ENCODE peak calls at places on chromosome 1, in four cellular contexts. B is CD8-positive, alpha-beta memory T cell; U is aorta; R is pancreas. I is an unnamed sample.

GRCh38 chr1:27009601-27010197 is 3.0 kb downstream of the TENT5B start:
- DNase-seq in U (peak; percentile 57), R (peak; percentile 62), B (no peak), I (no peak)

GRCh38 chr1:54742262-54742661 is 22.1 kb downstream of the PARS2 start:
- DNase-seq in R (no peak), U (no peak), B (no peak), I (no peak)

GRCh38 chr1:35097224-35097623 is 18.0 kb downstream of the ZMYM1 start:
- DNase-seq in B (no peak), R (no peak), U (no peak), I (no peak)

GRCh38 chr1:211581521-211581920 is 2.6 kb upstream of the SLC30A1 start:
- DNase-seq in B (no peak), U (no peak), R (no peak), I (no peak)

GRCh38 chr1:179793281-179793680 is 50.2 kb downstream of the FAM163A start:
- DNase-seq in R (no peak), U (no peak), B (no peak), I (no peak)

GRCh38 chr1:53074313-53075154 is 12.5 kb downstream of the PODN start:
- DNase-seq in U (peak; percentile 42), B (no peak), R (no peak), I (no peak)

GRCh38 chr1:76257823-76258222 is 183.3 kb downstream of the ST6GALNAC3 start:
- DNase-seq in U (no peak), R (no peak), B (no peak), I (no peak)

GRCh38 chr1:201556841-201557571 is 18.1 kb downstream of the NAV1 start:
- DNase-seq in R (no peak), U (no peak), B (no peak), I (no peak)

GRCh38 chr1:211323156-211324063 is 3.2 kb upstream of the TRAF5 start:
- DNase-seq in B (peak; percentile 48), R (peak; percentile 51), U (no peak), I (no peak)

GRCh38 chr1:215636258-215636965 is 69.3 kb downstream of the KCTD3 start:
- DNase-seq in R (no peak), B (no peak), U (no peak), I (no peak)

GRCh38 chr1:93607814-93608187 is 73.8 kb downstream of the BCAR3 start:
- DNase-seq in U (peak; percentile 26), B (no peak), R (no peak), I (no peak)

GRCh38 chr1:108590947-108591346 is 31.0 kb downstream of the EEIG2 start:
- DNase-seq in R (no peak), U (no peak), B (no peak), I (peak; percentile 46)

GRCh38 chr1:8238141-8239038 is 79.5 kb upstream of the SLC45A1 start:
- DNase-seq in R (no peak), U (no peak), B (no peak), I (no peak)

GRCh38 chr1:247330548-247331171 is 1.0 kb downstream of the ZNF496 start:
- DNase-seq in U (no peak), R (no peak), B (no peak), I (no peak)

GRCh38 chr1:76068542-76068941 is 6.0 kb upstream of the ST6GALNAC3 start:
- DNase-seq in B (no peak), U (no peak), R (no peak), I (no peak)

GRCh38 chr1:8062861-8063260 is 36.8 kb upstream of the ERRFI1 start:
- DNase-seq in U (no peak), B (no peak), R (no peak), I (no peak)

GRCh38 chr1:27940297-27940696 is 5.5 kb downstream of the SMPDL3B start:
- DNase-seq in B (peak; percentile 51), R (no peak), U (peak; percentile 77), I (peak; percentile 67)

GRCh38 chr1:25031601-25031965 is 101.5 kb upstream of the RUNX3 start:
- DNase-seq in B (peak; percentile 20), R (no peak), U (no peak), I (no peak)

GRCh38 chr1:26701266-26701994 is 5.6 kb downstream of the ARID1A start:
- DNase-seq in U (no peak), R (no peak), B (no peak), I (no peak)

GRCh38 chr1:231338270-231339128 is at the start of gene SPRTN:
- DNase-seq in B (no peak), R (no peak), U (no peak), I (no peak)

GRCh38 chr1:39574646-39575045 is 1.9 kb downstream of the PABPC4 start:
- DNase-seq in B (no peak), U (no peak), R (no peak), I (no peak)

GRCh38 chr1:80966266-80966665 is 834.5 kb upstream of the ADGRL2 start:
- DNase-seq in R (no peak), B (no peak), U (no peak), I (no peak)

GRCh38 chr1:25615172-25615541 is 1.4 kb upstream of the MAN1C1 start:
- DNase-seq in U (no peak), B (no peak), R (no peak), I (no peak)

GRCh38 chr1:21701401-21701800 is 32.2 kb upstream of the RAP1GAP start:
- DNase-seq in R (no peak), B (no peak), U (no peak), I (no peak)

GRCh38 chr1:106768077-106768476 is 288.4 kb upstream of the PRMT6 start:
- DNase-seq in R (no peak), U (no peak), B (no peak), I (no peak)

GRCh38 chr1:236066828-236067386 is 2.0 kb upstream of the NID1 start:
- DNase-seq in U (peak; percentile 86), B (peak; percentile 38), R (no peak), I (peak; percentile 29)

GRCh38 chr1:9129391-9130041 is 614 bp upstream of the GPR157 start:
- DNase-seq in B (peak; percentile 88), R (peak; percentile 91), U (peak; percentile 91), I (peak; percentile 80)

GRCh38 chr1:155175927-155176371 is 2.3 kb downstream of the TRIM46 start:
- DNase-seq in U (peak; percentile 46), R (no peak), B (no peak), I (peak; percentile 35)

GRCh38 chr1:74571875-74572274 is 59.5 kb upstream of the LRRC53 start:
- DNase-seq in U (no peak), B (no peak), R (no peak), I (no peak)

GRCh38 chr1:154557939-154558609 is 388 bp downstream of the UBE2Q1 start:
- DNase-seq in B (peak; percentile 39), R (peak; percentile 65), U (peak; percentile 80), I (no peak)

GRCh38 chr1:55823521-55824296 is 608.5 kb upstream of the USP24 start:
- DNase-seq in R (no peak), B (no peak), U (no peak), I (no peak)

GRCh38 chr1:206797534-206798383 is 25.5 kb upstream of the IL10 start:
- DNase-seq in U (no peak), B (no peak), R (peak; percentile 58), I (no peak)

GRCh38 chr1:89607156-89607555 is 25.8 kb upstream of the LRRC8C start:
- DNase-seq in R (no peak), U (no peak), B (no peak), I (peak; percentile 69)

GRCh38 chr1:36269408-36269838 is 36.7 kb upstream of the SH3D21 start:
- DNase-seq in B (no peak), U (no peak), R (peak; percentile 48), I (no peak)

GRCh38 chr1:82697965-82698364 is 897.2 kb downstream of the ADGRL2 start:
- DNase-seq in B (no peak), U (no peak), R (no peak), I (no peak)

GRCh38 chr1:31750858-31751638 is 13.1 kb downstream of the ADGRB2 start:
- DNase-seq in B (peak; percentile 28), U (no peak), R (no peak), I (no peak)

GRCh38 chr1:165387956-165388355 is 31.4 kb upstream of the LMX1A start:
- DNase-seq in U (no peak), B (no peak), R (no peak), I (no peak)
- H3K27me3 ChIP-seq in U (no peaks in the 10 kb centered on the region), B (peaks cover 7% of the 10 kb centered on the region), R (no peaks in the 10 kb centered on the region), I (peaks cover 18% of the 10 kb centered on the region)

GRCh38 chr1:244960904-244961303 is 96.6 kb upstream of the HNRNPU start:
- DNase-seq in R (no peak), U (no peak), B (no peak), I (no peak)

GRCh38 chr1:244962140-244962539 is 97.8 kb upstream of the HNRNPU start:
- DNase-seq in U (no peak), B (no peak), R (no peak), I (no peak)

GRCh38 chr1:244965182-244965581 is 100.8 kb upstream of the HNRNPU start:
- DNase-seq in R (no peak), U (no peak), B (no peak), I (no peak)

GRCh38 chr1:244964112-244964971 is 100.0 kb upstream of the HNRNPU start:
- DNase-seq in U (no peak), R (no peak), B (peak; percentile 1), I (no peak)

DNA sequence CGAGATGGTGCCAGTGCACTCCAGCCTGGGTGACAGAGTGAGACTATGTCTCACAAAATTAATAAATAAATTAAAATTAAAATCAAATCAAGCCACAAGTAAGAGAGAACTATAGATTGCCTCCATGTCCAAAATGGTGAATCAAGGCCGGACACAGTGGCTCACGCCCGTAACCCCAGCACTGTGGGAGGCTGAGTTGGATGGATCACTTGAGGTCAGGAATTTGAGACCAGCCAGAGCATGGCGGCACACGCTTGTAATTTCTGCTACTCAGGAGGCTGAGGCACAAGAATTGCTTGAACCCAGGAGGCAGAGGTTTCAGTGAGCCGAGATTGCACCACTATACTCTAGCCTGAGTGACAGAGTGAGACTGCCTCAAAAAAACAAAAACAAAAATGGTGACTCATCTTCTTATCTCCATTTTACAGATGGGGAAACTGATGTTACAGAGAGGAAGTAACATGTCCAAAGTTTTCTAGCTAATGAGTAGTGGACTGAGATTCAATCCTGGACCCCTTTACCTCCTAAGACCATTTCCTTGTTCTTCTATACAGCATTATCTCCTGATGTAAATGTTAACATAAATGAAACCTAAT is 99.0 kb upstream of the HNRNPU start:
- DNase-seq in B (no peak), U (no peak), R (no peak), I (no peak)
- H3K4me3 ChIP-seq in B (no peak overlapping the region), U (no peak overlapping the region), R (no peak overlapping the region), I (no peak overlapping the region)

GRCh38 chr1:209040351-209040750 is 543.2 kb upstream of the CAMK1G start:
- DNase-seq in R (no peak), U (no peak), B (no peak), I (no peak)
- H3K27ac ChIP-seq in R (no peak overlapping the region), U (no peak overlapping the region), B (no peak overlapping the region), I (no peak overlapping the region)

DNA sequence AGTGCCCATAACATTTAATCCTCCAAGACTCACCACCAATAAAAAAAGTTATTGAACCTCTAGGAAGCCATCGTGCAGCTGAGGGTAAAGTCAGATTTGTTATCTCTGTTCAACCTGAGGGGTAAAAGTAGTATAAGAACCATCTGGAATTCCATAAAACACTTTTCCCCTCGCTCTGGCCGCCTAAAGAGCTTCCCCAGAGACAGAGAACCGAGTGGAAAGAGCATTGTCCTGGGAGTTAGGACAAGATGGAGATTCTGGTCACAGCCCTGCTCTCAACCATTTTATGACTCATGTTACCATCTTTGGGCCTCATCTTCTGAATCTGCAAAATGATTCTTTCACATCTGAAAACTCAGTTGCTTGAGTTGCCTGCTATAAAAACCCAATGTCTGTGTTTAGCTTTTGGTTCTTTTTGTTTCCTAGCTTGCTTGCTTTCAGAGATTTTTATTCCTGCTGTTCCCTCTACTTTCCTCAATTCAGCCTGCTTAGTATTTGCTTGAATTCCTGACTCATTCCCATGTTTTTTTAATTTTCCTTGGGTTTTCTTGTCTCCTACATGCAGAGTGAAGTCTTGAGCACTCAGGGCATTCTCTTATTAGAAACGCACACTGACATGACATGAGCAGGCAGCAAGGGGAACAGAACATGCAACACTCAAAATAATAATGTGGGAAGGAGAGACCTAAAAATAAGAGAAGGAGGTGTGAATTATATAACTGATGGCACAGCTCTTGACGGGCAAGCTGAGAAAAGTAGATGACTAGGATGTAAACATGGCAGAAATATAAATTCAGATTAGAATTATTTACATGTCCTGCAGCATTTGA is 1.7 kb downstream of the EPHX4 start:
- DNase-seq in B (no peak), U (no peak), R (no peak), I (no peak)
- H3K27me3 ChIP-seq in B (peaks cover 8% of the 10 kb centered on the region), U (no peaks in the 10 kb centered on the region), R (peaks cover 6% of the 10 kb centered on the region), I (peaks cover 3% of the 10 kb centered on the region)